ENCODE peak calls at places on chromosome 2, in four cellular contexts. One of them, this sample, is unnamed.

GRCh38 chr2:120239488-120240287 is 13.0 kb upstream of the RALB start:
- DNase-seq in DND-41: no peak
- DNase-seq in foreskin keratinocyte: no peak
- DNase-seq in CD4-positive, alpha-beta T cell: no peak
- DNase-seq in this sample: no peak

GRCh38 chr2:19059076-19059475 is 299.3 kb downstream of the OSR1 start:
- DNase-seq in CD4-positive, alpha-beta T cell: no peak
- DNase-seq in DND-41: no peak
- DNase-seq in foreskin keratinocyte: peak
- DNase-seq in this sample: no peak

GRCh38 chr2:220811115-220811514 is 761.0 kb downstream of the EPHA4 start:
- DNase-seq in CD4-positive, alpha-beta T cell: no peak
- DNase-seq in DND-41: no peak
- DNase-seq in foreskin keratinocyte: peak
- DNase-seq in this sample: peak

GRCh38 chr2:233101826-233102225 is 41.7 kb downstream of the INPP5D start:
- DNase-seq in CD4-positive, alpha-beta T cell: no peak
- DNase-seq in foreskin keratinocyte: no peak
- DNase-seq in DND-41: no peak
- DNase-seq in this sample: no peak

GRCh38 chr2:235446082-235446481 is 47.8 kb upstream of the AGAP1 start:
- DNase-seq in DND-41: no peak
- DNase-seq in foreskin keratinocyte: no peak
- DNase-seq in CD4-positive, alpha-beta T cell: no peak
- DNase-seq in this sample: no peak

GRCh38 chr2:85925216-85925671 is 36.5 kb upstream of the ST3GAL5 start:
- DNase-seq in CD4-positive, alpha-beta T cell: no peak
- DNase-seq in foreskin keratinocyte: no peak
- DNase-seq in DND-41: no peak
- DNase-seq in this sample: no peak

GRCh38 chr2:98476192-98476868 is 31.7 kb downstream of the INPP4A start:
- DNase-seq in DND-41: no peak
- DNase-seq in foreskin keratinocyte: no peak
- DNase-seq in CD4-positive, alpha-beta T cell: no peak
- DNase-seq in this sample: peak

GRCh38 chr2:101188683-101189405 is 37.7 kb upstream of the TBC1D8 start:
- DNase-seq in foreskin keratinocyte: no peak
- DNase-seq in CD4-positive, alpha-beta T cell: no peak
- DNase-seq in DND-41: no peak
- DNase-seq in this sample: no peak

GRCh38 chr2:77228379-77228778 is 293.8 kb downstream of the LRRTM4 start:
- DNase-seq in DND-41: no peak
- DNase-seq in CD4-positive, alpha-beta T cell: no peak
- DNase-seq in foreskin keratinocyte: no peak
- DNase-seq in this sample: no peak

GRCh38 chr2:232817756-232818155 is 41.4 kb upstream of the KCNJ13 start:
- DNase-seq in foreskin keratinocyte: no peak
- DNase-seq in DND-41: no peak
- DNase-seq in CD4-positive, alpha-beta T cell: no peak
- DNase-seq in this sample: no peak

GRCh38 chr2:38968021-38968420 is 78.3 kb downstream of the ARHGEF33 start:
- DNase-seq in DND-41: no peak
- DNase-seq in CD4-positive, alpha-beta T cell: no peak
- DNase-seq in foreskin keratinocyte: no peak
- DNase-seq in this sample: no peak

GRCh38 chr2:55482186-55482945 is 37.2 kb upstream of the CFAP36 start:
- DNase-seq in foreskin keratinocyte: no peak
- DNase-seq in CD4-positive, alpha-beta T cell: no peak
- DNase-seq in DND-41: no peak
- DNase-seq in this sample: no peak

GRCh38 chr2:85748948-85749875 is 4.6 kb upstream of the ATOH8 start:
- DNase-seq in DND-41: no peak
- DNase-seq in foreskin keratinocyte: no peak
- DNase-seq in CD4-positive, alpha-beta T cell: no peak
- DNase-seq in this sample: no peak

GRCh38 chr2:62685986-62686625 is 19.4 kb upstream of the EHBP1 start:
- DNase-seq in foreskin keratinocyte: no peak
- DNase-seq in DND-41: no peak
- DNase-seq in CD4-positive, alpha-beta T cell: no peak
- DNase-seq in this sample: no peak

GRCh38 chr2:12657560-12657959 is 59.2 kb upstream of the TRIB2 start:
- DNase-seq in DND-41: no peak
- DNase-seq in foreskin keratinocyte: no peak
- DNase-seq in CD4-positive, alpha-beta T cell: no peak
- DNase-seq in this sample: no peak

GRCh38 chr2:12658287-12658945 is 58.3 kb upstream of the TRIB2 start:
- DNase-seq in CD4-positive, alpha-beta T cell: no peak
- DNase-seq in DND-41: no peak
- DNase-seq in foreskin keratinocyte: no peak
- DNase-seq in this sample: no peak

GRCh38 chr2:12651661-12652060 is 65.1 kb upstream of the TRIB2 start:
- DNase-seq in foreskin keratinocyte: no peak
- DNase-seq in DND-41: no peak
- DNase-seq in CD4-positive, alpha-beta T cell: no peak
- DNase-seq in this sample: no peak

GRCh38 chr2:12649602-12650400 is 66.9 kb upstream of the TRIB2 start:
- DNase-seq in foreskin keratinocyte: no peak
- DNase-seq in CD4-positive, alpha-beta T cell: no peak
- DNase-seq in DND-41: no peak
- DNase-seq in this sample: no peak

DNA sequence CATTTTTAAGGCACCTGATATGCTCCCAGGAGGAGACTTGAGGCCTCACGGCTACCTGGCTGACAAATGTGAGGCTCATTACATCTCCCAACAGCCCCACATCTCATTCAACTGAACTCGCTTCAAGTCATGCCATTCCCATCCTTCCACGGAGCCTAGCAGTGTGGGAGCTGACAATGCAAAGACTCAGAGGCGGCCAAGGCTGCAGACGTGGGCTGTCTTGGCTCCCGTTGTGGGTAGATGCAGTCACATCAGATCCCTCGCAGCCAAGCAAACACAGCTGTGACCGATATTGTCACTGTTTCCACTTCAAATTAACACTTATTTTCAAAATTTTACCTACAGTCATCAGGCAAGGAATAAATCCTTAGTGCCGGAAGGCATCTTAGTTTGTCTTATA is 64.0 kb upstream of the TRIB2 start:
- DNase-seq in foreskin keratinocyte: no peak
- DNase-seq in CD4-positive, alpha-beta T cell: no peak
- DNase-seq in DND-41: no peak
- DNase-seq in this sample: no peak
- H3K27ac ChIP-seq in foreskin keratinocyte: no peak
- H3K27ac ChIP-seq in CD4-positive, alpha-beta T cell: no peak
- H3K27ac ChIP-seq in DND-41: no peak
- H3K27ac ChIP-seq in this sample: no peak

GRCh38 chr2:72081450-72081849 is 66.2 kb downstream of the CYP26B1 start:
- DNase-seq in foreskin keratinocyte: no peak
- DNase-seq in DND-41: no peak
- DNase-seq in CD4-positive, alpha-beta T cell: no peak
- DNase-seq in this sample: no peak
- H3K27ac ChIP-seq in foreskin keratinocyte: no peak
- H3K27ac ChIP-seq in DND-41: no peak
- H3K27ac ChIP-seq in CD4-positive, alpha-beta T cell: no peak
- H3K27ac ChIP-seq in this sample: no peak

GRCh38 chr2:67652679-67653078 is 255.5 kb downstream of the ETAA1 start:
- DNase-seq in DND-41: no peak
- DNase-seq in foreskin keratinocyte: no peak
- DNase-seq in CD4-positive, alpha-beta T cell: no peak
- DNase-seq in this sample: no peak

GRCh38 chr2:67645280-67646255 is 248.4 kb downstream of the ETAA1 start:
- DNase-seq in foreskin keratinocyte: no peak
- DNase-seq in CD4-positive, alpha-beta T cell: no peak
- DNase-seq in DND-41: no peak
- DNase-seq in this sample: no peak

GRCh38 chr2:67646714-67647333 is 249.7 kb downstream of the ETAA1 start:
- DNase-seq in DND-41: no peak
- DNase-seq in CD4-positive, alpha-beta T cell: no peak
- DNase-seq in foreskin keratinocyte: no peak
- DNase-seq in this sample: no peak

GRCh38 chr2:67650292-67651133 is 253.4 kb downstream of the ETAA1 start:
- DNase-seq in foreskin keratinocyte: peak
- DNase-seq in CD4-positive, alpha-beta T cell: no peak
- DNase-seq in DND-41: no peak
- DNase-seq in this sample: peak

GRCh38 chr2:67649331-67650071 is 252.4 kb downstream of the ETAA1 start:
- DNase-seq in DND-41: no peak
- DNase-seq in CD4-positive, alpha-beta T cell: no peak
- DNase-seq in foreskin keratinocyte: no peak
- DNase-seq in this sample: no peak
- H3K27ac ChIP-seq in DND-41: no peak
- H3K27ac ChIP-seq in CD4-positive, alpha-beta T cell: no peak
- H3K27ac ChIP-seq in foreskin keratinocyte: no peak
- H3K27ac ChIP-seq in this sample: no peak

DNA sequence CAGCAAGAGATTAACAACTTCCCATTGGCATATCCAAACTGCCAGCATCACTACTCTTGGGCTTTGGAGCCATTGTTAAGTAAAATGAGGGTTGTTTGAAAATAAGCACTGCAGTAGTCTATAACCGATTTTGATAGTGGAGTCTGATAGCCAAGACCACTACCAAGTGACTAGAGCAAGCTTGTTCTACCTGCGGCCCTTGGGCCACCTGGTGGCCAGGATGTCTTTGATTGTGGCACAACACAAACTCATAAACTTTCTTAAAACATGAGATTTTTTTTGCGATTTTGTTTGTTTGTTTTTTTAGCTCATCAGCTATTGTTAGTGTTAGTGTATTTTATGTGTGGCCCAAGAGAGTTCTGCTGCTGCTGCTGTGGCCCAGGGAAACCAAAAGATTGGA is 11.0 kb downstream of the UBE2E3 start:
- DNase-seq in CD4-positive, alpha-beta T cell: no peak
- DNase-seq in DND-41: no peak
- DNase-seq in foreskin keratinocyte: no peak
- DNase-seq in this sample: no peak
- H3K27ac ChIP-seq in CD4-positive, alpha-beta T cell: no peak
- H3K27ac ChIP-seq in DND-41: no peak
- H3K27ac ChIP-seq in foreskin keratinocyte: no peak
- H3K27ac ChIP-seq in this sample: no peak

DNA sequence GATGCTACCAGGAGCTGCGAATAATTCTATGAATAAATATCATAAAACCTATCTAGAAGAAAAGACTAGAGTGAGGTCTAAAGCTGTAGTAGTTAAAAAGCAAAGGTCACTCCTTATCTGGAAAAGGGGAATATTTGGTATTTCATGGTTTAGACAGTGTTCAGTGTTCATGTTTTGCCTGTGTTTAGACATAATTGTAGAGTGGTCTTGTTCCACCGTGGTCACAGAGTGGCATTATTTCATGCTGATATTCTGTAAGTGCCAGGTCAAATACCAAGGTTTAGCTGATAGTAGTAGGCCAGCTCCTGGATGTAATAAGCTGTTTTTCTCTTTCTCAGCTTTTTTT is 10.8 kb downstream of the SPAST start:
- DNase-seq in CD4-positive, alpha-beta T cell: no peak
- DNase-seq in DND-41: no peak
- DNase-seq in foreskin keratinocyte: no peak
- DNase-seq in this sample: no peak
- H3K27ac ChIP-seq in CD4-positive, alpha-beta T cell: no peak
- H3K27ac ChIP-seq in DND-41: no peak
- H3K27ac ChIP-seq in foreskin keratinocyte: no peak
- H3K27ac ChIP-seq in this sample: no peak

GRCh38 chr2:105375001-105375561 is 23.8 kb downstream of the FHL2 start:
- DNase-seq in DND-41: no peak
- DNase-seq in CD4-positive, alpha-beta T cell: no peak
- DNase-seq in foreskin keratinocyte: no peak
- DNase-seq in this sample: no peak
- H3K27ac ChIP-seq in DND-41: no peak
- H3K27ac ChIP-seq in CD4-positive, alpha-beta T cell: no peak
- H3K27ac ChIP-seq in foreskin keratinocyte: no peak
- H3K27ac ChIP-seq in this sample: peak

DNA sequence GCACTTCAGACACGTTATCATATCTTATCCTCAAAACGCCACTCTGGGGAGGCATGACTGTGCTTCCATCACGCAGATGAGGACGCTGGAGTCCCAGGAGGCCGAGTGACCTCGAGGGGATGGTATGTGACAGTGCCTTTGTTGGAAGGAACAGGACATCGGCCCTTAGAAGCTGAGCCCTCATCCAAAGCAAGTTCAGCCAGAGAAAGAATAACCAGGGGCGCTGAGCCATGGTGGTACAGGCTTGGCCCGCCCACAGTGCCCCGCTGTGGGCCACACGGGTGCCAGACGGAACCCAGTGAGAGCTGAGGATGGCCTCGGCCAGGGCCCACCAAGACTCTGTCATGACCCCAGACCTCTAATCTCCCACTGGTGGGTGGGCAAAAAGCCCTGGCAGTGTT is 31.3 kb downstream of the HS1BP3 start:
- DNase-seq in CD4-positive, alpha-beta T cell: no peak
- DNase-seq in DND-41: no peak
- DNase-seq in foreskin keratinocyte: no peak
- DNase-seq in this sample: no peak
- H3K27ac ChIP-seq in CD4-positive, alpha-beta T cell: no peak
- H3K27ac ChIP-seq in DND-41: no peak
- H3K27ac ChIP-seq in foreskin keratinocyte: no peak
- H3K27ac ChIP-seq in this sample: no peak

DNA sequence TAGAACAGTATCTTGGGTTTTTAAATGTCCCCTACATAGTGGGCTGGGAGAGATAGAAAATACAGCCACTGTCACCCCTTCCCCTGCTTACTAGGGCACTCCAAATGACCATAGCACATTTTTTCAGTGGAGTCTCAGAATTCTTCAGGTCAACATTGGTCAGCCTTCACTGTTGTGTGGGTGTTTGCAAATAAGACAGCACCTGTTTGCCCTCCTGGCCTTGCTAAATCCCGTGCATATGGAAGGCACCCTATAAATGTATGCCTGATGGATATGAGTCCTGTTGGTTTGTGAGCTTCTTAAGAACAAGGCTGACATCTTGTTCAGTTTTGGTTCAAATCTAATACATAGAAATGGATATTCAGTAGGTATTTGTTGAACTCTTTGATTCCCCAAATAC is 12.5 kb downstream of the ITGA6 start:
- DNase-seq in DND-41: no peak
- DNase-seq in CD4-positive, alpha-beta T cell: no peak
- DNase-seq in foreskin keratinocyte: no peak
- DNase-seq in this sample: no peak
- H3K27ac ChIP-seq in DND-41: no peak
- H3K27ac ChIP-seq in CD4-positive, alpha-beta T cell: no peak
- H3K27ac ChIP-seq in foreskin keratinocyte: peak
- H3K27ac ChIP-seq in this sample: peak

This sample was measured in epithelial cell of prostate.